ENCODE peak calls at places on chromosomes 7 and 10, in nine cellular contexts. W is lower leg skin, V is lower lobe of right lung, E is SK-N-SH, D is WERI-Rb-1, A is WTC11, U is brain microvascular endothelial cell, H is spleen, F is hepatocyte. J is an unnamed sample.

GRCh38 chr7:105205592-105206211 is 183.0 kb downstream of the SRPK2 start:
- DNase-seq in H (no peak), V (no peak), W (no peak), D (no peak), F (no peak), A (no peak), U (no peak), E (no peak), J (no peak)

GRCh38 chr10:43233601-43234430 is 33.0 kb downstream of the RASGEF1A start:
- DNase-seq in V (peak), U (no peak), W (no peak), D (peak), A (peak), H (peak), F (no peak), E (no peak), J (no peak)

GRCh38 chr10:99930731-99931550 is 78.8 kb downstream of the DNMBP start:
- DNase-seq in U (no peak), A (peak), H (no peak), W (peak), V (peak), F (peak), D (peak), E (no peak), J (no peak)

GRCh38 chr10:104417629-104418292 is 64.1 kb downstream of the CFAP58 start:
- DNase-seq in W (no peak), A (no peak), H (no peak), E (no peak), V (no peak), U (peak), F (no peak), D (no peak), J (no peak)

GRCh38 chr10:103676058-103676785 is 179.2 kb downstream of the SH3PXD2A start:
- DNase-seq in E (no peak), V (no peak), W (peak), U (peak), F (peak), D (no peak), H (no peak), A (no peak), J (no peak)

GRCh38 chr7:11343818-11344413 is 370.2 kb downstream of the PHF14 start:
- DNase-seq in D (no peak), V (no peak), A (no peak), F (peak), W (no peak), E (peak), H (no peak), U (peak), J (no peak)

GRCh38 chr10:122267849-122268737 is 3.0 kb upstream of the BTBD16 start:
- DNase-seq in W (no peak), F (peak), E (peak), V (peak), H (peak), U (peak), A (peak), D (peak), J (no peak)

GRCh38 chr10:82969405-82969804 is 1094.4 kb downstream of the NRG3 start:
- DNase-seq in A (no peak), U (peak), H (no peak), F (peak), E (peak), V (no peak), D (no peak), W (no peak), J (no peak)

GRCh38 chr7:15829689-15830088 is 143.2 kb upstream of the MEOX2 start:
- DNase-seq in F (no peak), E (no peak), A (no peak), V (no peak), U (no peak), D (no peak), H (no peak), W (peak), J (no peak)

GRCh38 chr10:113554214-113554613 is 1.4 kb downstream of the HABP2 start:
- DNase-seq in E (no peak), A (no peak), H (no peak), D (no peak), U (no peak), F (no peak), V (no peak), W (no peak), J (no peak)

GRCh38 chr10:130492266-130492934 is 356.2 kb downstream of the GLRX3 start:
- DNase-seq in V (no peak), A (no peak), E (no peak), W (no peak), D (no peak), F (no peak), H (peak), U (no peak), J (no peak)

GRCh38 chr7:108001759-108002725 is 919 bp downstream of the LAMB1 start:
- DNase-seq in H (no peak), U (no peak), W (no peak), E (peak), A (peak), F (peak), V (no peak), D (peak), J (no peak)

GRCh38 chr7:80611779-80612178 is 26.7 kb upstream of the CD36 start:
- DNase-seq in V (peak), W (no peak), D (no peak), F (peak), E (no peak), U (peak), A (no peak), H (no peak), J (no peak)

GRCh38 chr10:12067336-12067735 is 1.4 kb upstream of the DHTKD1 start:
- DNase-seq in A (no peak), E (no peak), V (no peak), U (peak), D (no peak), F (no peak), W (no peak), H (no peak), J (no peak)

GRCh38 chr10:12063483-12063818 is 5.3 kb upstream of the DHTKD1 start:
- DNase-seq in V (no peak), H (no peak), D (no peak), A (no peak), U (no peak), F (no peak), W (no peak), E (no peak), J (no peak)

GRCh38 chr10:12062754-12063482 is 5.8 kb upstream of the DHTKD1 start:
- DNase-seq in W (no peak), D (no peak), V (no peak), A (no peak), E (no peak), F (no peak), U (no peak), H (peak), J (no peak)

GRCh38 chr10:12073526-12073925 is 4.8 kb downstream of the DHTKD1 start:
- DNase-seq in H (no peak), V (no peak), A (no peak), E (no peak), U (no peak), W (no peak), D (no peak), F (peak), J (no peak)

DNA sequence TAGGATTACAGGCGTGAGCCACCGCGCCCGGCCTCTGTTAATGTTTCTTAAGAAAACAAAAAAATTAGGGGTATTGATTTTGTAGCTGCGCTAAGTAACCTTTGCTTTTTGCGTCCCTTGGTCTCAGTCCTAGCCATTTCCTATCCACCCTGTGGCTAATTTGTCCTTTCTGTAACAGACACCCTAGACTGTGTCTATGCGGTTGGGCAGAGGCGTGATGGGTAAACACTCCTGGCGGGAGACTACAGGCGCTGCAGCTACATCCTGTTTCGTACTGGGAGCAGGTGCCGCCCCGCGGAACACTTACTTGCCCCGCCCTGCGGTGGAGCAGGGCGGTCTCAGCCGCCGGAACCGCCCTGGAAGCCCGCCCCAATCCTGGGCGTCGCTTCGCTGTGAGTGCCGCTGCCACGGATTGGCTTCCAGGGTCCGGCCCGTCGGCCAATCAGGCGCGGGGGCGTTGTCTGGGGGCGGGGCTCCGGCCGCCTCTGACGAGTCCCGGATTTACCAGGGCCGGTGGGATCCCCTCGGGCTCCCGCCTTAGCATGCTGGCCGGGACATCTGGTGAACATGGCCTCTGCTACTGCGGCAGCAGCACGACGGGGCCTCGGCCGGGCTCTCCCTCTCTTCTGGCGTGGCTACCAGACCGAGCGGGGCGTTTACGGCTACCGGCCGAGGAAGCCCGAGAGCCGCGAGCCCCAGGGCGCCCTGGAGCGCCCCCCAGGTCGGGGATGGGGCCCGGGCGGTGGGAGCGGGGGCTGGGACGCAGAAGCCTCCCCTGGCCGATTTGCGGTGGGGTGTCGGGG is at the start of gene DHTKD1:
- DNase-seq in A (peak), H (peak), U (peak), E (peak), W (peak), F (peak), V (peak), D (peak), J (peak)
- TF ChIP-seq CTCF in A (no peak), H (peak), U (peak), E (no peak), W (no peak), F (no peak), V (peak), D (peak), J (peak)

GRCh38 chr10:116827214-116827671 is 22.1 kb upstream of the ENO4 start:
- DNase-seq in U (no peak), A (no peak), E (no peak), V (no peak), H (no peak), D (no peak), W (no peak), F (no peak), J (no peak)
- TF ChIP-seq CTCF in U (peak), A (no peak), E (peak), V (no peak), H (no peak), D (peak), W (no peak), F (no peak), J (peak)

DNA sequence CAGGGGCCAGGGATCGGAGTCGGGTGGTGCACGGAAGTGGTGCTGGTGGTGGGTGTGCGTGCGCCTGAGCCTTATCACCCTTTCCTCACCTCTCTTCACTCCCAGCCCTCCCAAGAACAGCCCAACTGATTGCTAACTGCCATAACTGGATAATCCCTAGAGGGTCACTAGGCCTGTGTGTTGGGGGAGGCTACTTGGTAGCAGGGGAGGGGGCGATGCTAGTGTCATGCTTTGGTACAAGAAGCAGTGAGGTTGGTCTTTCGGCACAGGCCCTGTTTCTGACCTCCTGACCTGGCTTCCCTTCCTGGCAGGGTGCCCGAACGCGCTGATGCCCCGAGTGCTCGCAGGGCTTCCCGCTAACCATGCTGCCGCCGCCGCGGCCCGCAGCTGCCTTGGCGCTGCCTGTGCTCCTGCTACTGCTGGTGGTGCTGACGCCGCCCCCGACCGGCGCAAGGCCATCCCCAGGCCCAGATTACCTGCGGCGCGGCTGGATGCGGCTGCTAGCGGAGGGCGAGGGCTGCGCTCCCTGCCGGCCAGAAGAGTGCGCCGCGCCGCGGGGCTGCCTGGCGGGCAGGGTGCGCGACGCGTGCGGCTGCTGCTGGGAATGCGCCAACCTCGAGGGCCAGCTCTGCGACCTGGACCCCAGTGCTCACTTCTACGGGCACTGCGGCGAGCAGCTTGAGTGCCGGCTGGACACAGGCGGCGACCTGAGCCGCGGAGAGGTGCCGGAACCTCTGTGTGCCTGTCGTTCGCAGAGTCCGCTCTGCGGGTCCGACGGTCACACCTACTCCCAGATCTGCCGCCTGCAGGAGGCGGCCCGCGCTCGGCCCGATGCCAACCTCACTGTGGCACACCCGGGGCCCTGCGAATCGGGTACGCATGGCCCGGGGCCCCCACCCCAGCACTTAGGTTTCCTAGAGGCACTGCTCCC is 707 bp downstream of the KAZALD1 start:
- DNase-seq in E (peak), V (peak), A (peak), F (peak), H (peak), U (no peak), W (no peak), D (no peak), J (no peak)
- TF ChIP-seq CTCF in E (peak), V (peak), A (peak), F (peak), H (peak), U (peak), W (no peak), D (peak), J (peak)

GRCh38 chr7:155217629-155218028 is 80.0 kb upstream of the INSIG1 start:
- DNase-seq in V (no peak), U (no peak), F (no peak), D (no peak), W (no peak), A (no peak), H (no peak), E (no peak), J (no peak)

GRCh38 chr7:155215576-155216325 is 81.9 kb upstream of the INSIG1 start:
- DNase-seq in F (no peak), D (no peak), E (peak), A (no peak), W (no peak), U (no peak), H (no peak), V (no peak), J (no peak)

GRCh38 chr7:155214328-155214986 is 83.2 kb upstream of the INSIG1 start:
- DNase-seq in H (peak), A (no peak), D (no peak), E (no peak), F (peak), W (no peak), U (no peak), V (no peak), J (no peak)

GRCh38 chr7:155218276-155219153 is 79.2 kb upstream of the INSIG1 start:
- DNase-seq in W (no peak), E (no peak), V (no peak), F (no peak), U (no peak), D (no peak), H (peak), A (no peak), J (no peak)

DNA sequence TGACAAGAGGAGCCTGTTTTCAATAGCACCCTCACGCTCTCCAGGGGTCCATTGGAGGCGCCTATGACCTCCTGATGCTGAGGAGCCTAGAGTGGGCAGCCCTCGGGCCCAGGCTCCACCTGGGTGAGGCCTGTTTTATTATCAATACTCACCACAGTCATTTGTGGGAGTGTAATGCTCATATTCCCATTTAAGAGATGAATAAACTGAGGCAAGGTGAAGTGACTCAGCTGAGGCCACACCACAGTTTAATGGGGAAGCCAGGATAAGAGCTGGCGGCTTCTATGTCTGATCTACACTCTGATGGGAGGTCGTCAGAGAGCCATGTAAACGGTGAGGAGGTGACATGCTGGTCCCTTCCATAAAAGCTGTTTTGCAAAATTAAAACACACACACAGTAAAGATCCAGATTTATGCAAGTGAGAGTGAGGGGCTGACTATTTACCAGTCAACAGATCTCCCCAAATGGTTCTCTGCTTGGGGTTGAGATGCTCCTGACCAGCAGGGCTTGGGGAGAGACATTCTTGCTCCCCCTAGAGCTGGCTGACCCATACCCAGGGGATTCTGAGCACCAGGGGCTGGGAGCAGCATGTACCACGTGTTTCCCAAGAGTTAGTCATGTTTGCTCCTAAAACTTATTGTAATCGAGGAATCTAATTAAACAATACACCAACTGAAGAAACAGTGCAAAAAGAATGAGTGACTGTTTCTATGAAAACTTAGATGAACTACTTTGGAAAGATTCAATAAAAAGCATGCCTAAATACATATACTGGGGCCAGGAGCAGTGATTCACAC is 81.0 kb upstream of the INSIG1 start:
- DNase-seq in A (no peak), U (no peak), F (no peak), E (no peak), D (no peak), H (peak), W (no peak), V (no peak), J (no peak)
- TF ChIP-seq CTCF in A (no peak), U (no peak), F (no peak), E (no peak), D (no peak), H (no peak), W (no peak), V (no peak), J (no peak)

DNA sequence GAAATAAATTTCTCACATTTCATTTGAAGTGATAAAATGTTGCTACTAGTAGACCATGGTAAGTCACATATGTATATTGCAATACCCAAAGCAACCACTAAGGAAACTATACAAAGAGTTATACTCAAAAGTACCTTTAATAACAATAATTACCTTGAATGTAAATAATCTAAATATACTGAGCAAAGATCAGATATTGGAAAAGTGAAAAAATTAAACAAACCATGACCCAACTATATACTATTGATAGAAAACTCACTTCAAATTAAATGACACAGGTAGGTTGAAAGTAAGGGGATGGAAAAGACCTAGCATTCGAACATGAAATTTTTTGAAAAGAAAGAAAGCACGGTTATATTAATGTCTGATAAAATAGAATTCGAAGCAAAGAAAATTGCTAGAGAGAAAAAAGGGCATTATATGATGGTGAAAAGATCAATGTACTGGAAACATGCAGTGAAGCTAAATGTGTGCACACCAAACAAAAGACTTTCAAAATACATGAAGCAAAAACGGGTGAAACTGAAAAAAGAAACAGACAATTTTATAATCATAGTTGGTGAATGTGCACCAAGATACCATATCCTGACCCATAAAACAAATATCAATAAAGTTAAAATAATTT is 29.1 kb downstream of the TFPI2 start:
- DNase-seq in H (no peak), U (no peak), W (no peak), V (no peak), D (no peak), A (no peak), F (no peak), E (no peak), J (no peak)
- TF ChIP-seq CTCF in H (peak), U (no peak), W (no peak), V (no peak), D (no peak), A (no peak), F (no peak), E (peak), J (no peak)

DNA sequence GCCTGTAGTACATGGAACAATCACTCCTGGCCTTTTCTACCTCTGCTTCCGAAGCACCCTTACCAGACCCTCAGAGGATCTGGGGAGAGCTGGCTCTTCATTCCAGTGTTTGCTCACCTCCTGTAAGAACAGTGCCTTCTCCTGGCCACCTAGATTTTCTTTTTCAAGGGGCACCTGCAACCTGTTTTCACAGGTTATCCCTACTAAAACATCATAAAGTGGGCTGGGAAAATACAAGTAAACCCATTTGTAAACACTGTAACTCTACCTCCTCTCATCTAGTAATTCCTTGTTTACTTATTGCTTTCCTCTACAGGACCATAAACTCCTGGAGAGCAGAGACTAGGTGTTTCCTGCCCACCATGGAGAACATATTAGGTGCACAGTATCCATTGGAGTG is 1.1 kb downstream of the PIK3AP1 start:
- DNase-seq in A (no peak), H (no peak), U (no peak), D (no peak), E (no peak), W (no peak), F (peak), V (no peak), J (no peak)
- TF ChIP-seq CTCF in A (no peak), H (no peak), U (no peak), D (no peak), E (no peak), W (no peak), F (peak), V (no peak), J (no peak)

DNA sequence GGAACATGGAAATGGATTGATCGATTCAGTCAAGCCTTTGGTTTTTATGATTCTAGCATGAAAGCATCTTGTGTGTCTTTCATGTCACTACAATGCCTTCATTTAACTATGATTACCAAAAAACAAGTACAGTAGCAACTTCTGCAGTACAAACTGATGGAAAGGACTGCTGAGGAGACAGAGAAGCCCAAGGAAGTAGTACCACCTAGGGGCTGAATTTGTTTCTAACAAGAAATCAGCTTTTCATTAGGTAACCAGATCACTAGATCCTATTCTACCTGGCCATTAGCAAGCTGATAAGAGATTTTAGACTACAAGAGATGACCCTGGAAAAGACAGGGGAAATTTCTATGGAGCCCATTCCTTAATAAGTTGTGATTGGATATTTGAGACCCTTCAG is 3.2 kb upstream of the IFIT1 start:
- DNase-seq in E (peak), F (peak), D (no peak), H (no peak), V (no peak), U (no peak), W (no peak), A (no peak), J (no peak)
- TF ChIP-seq CTCF in E (peak), F (peak), D (peak), H (peak), V (peak), U (peak), W (no peak), A (no peak), J (peak)

J was measured in AG09319.